ENCODE peak calls at places on chromosomes 16 and 17, in four cellular contexts. C is A549, H is HepG2, N is K562. B is an unnamed sample.
A peak's percentile ranks its signal among the peaks of the same experiment; 100 is the strongest.

GRCh38 chr17:320139-320538 is 32.5 kb downstream of the RPH3AL start:
- DNase-seq in C (no peak), H (no peak), N (no peak), B (no peak)

GRCh38 chr16:67961551-67961957 is 6.9 kb downstream of the SLC12A4 start:
- DNase-seq in H (no peak), C (no peak), N (no peak), B (no peak)

GRCh38 chr16:28555593-28555992 is 1.9 kb downstream of the SGF29 start:
- DNase-seq in H (no peak), C (no peak), N (no peak), B (no peak)

GRCh38 chr16:65961491-65962143 is 404.9 kb upstream of the CDH5 start:
- DNase-seq in N (no peak), C (no peak), H (no peak), B (no peak)

GRCh38 chr17:27840688-27841087 is 40.4 kb upstream of the NOS2 start:
- DNase-seq in H (no peak), C (no peak), N (no peak), B (no peak)

GRCh38 chr17:1485748-1486376 is 6.6 kb downstream of the MYO1C start:
- DNase-seq in H (no peak), C (peak; percentile 76), N (peak; percentile 66), B (no peak)

GRCh38 chr17:77354721-77355455 is 214.1 kb downstream of the SEC14L1 start:
- DNase-seq in N (no peak), C (peak; percentile 66), H (peak; percentile 93), B (no peak)

GRCh38 chr17:73748521-73748920 is 104.3 kb upstream of the SDK2 start:
- DNase-seq in H (no peak), C (no peak), N (no peak), B (no peak)

GRCh38 chr16:30110661-30111060 is 2.7 kb downstream of the GDPD3 start:
- DNase-seq in H (no peak), C (no peak), N (no peak), B (no peak)

GRCh38 chr16:58028541-58029070 is 3.1 kb downstream of the MMP15 start:
- DNase-seq in C (no peak), H (no peak), N (no peak), B (no peak)

GRCh38 chr17:1485311-1485747 is 7.2 kb downstream of the MYO1C start:
- DNase-seq in N (peak; percentile 34), C (peak; percentile 48), H (peak; percentile 12), B (no peak)

GRCh38 chr16:75229172-75230031 is 10.6 kb downstream of the CTRB1 start:
- DNase-seq in C (no peak), N (no peak), H (no peak), B (no peak)

GRCh38 chr16:87076950-87077749 is 240.0 kb downstream of the C16orf95 start:
- DNase-seq in N (peak; percentile 53), C (peak; percentile 26), H (peak; percentile 63), B (peak; percentile 65)

GRCh38 chr17:80793851-80794267 is 197.8 kb upstream of the CHMP6 start:
- DNase-seq in N (no peak), C (no peak), H (no peak), B (no peak)

GRCh38 chr17:21288581-21289017 is 4.1 kb downstream of the MAP2K3 start:
- DNase-seq in C (no peak), H (no peak), N (no peak), B (no peak)

GRCh38 chr17:40311575-40311974 is 2.6 kb downstream of the RARA start:
- DNase-seq in N (no peak), H (no peak), C (no peak), B (no peak)

GRCh38 chr17:10429416-10430045 is 7.8 kb upstream of the MYH8 start:
- DNase-seq in C (no peak), H (no peak), N (no peak), B (no peak)

GRCh38 chr17:17493249-17493985 is 2.8 kb downstream of the RASD1 start:
- DNase-seq in N (no peak), C (no peak), H (no peak), B (peak; percentile 54)

GRCh38 chr16:87855852-87856715 is 13.2 kb downstream of the SLC7A5 start:
- DNase-seq in N (no peak), C (no peak), H (peak; percentile 83), B (no peak)

GRCh38 chr16:57882797-57883196 is 80.5 kb upstream of the KIFC3 start:
- DNase-seq in C (no peak), H (no peak), N (no peak), B (no peak)

GRCh38 chr17:55117063-55117611 is 147.6 kb upstream of the HLF start:
- DNase-seq in C (no peak), N (no peak), H (no peak), B (no peak)

GRCh38 chr17:73998246-73999220 is 204.9 kb upstream of the RPL38 start:
- DNase-seq in N (peak; percentile 84), H (peak; percentile 44), C (peak; percentile 85), B (peak; percentile 39)

GRCh38 chr16:86044881-86045600 is 146.1 kb downstream of the IRF8 start:
- DNase-seq in N (no peak), H (no peak), C (no peak), B (no peak)

GRCh38 chr16:4207229-4207628 is 34.7 kb downstream of the SRL start:
- DNase-seq in C (no peak), H (no peak), N (no peak), B (no peak)

GRCh38 chr16:65908568-65908967 is 457.9 kb upstream of the CDH5 start:
- DNase-seq in C (no peak), N (peak; percentile 19), H (no peak), B (no peak)

GRCh38 chr17:64653985-64654355 is 8.1 kb downstream of the SMURF2 start:
- DNase-seq in N (no peak), H (no peak), C (no peak), B (no peak)

GRCh38 chr17:13435230-13435629 is 166.5 kb downstream of the HS3ST3A1 start:
- DNase-seq in H (no peak), N (no peak), C (no peak), B (no peak)

GRCh38 chr17:79036609-79037008 is 12.6 kb downstream of the C1QTNF1 start:
- DNase-seq in N (peak; percentile 5), C (peak; percentile 87), H (no peak), B (no peak)

GRCh38 chr17:63116228-63116627 is 150.2 kb downstream of the TANC2 start:
- DNase-seq in H (peak; percentile 13), C (peak; percentile 38), N (peak; percentile 6), B (no peak)

GRCh38 chr17:7850118-7850504 is 4.8 kb upstream of the TMEM88 start:
- DNase-seq in N (no peak), C (no peak), H (no peak), B (no peak)

GRCh38 chr17:7848665-7849184 is 6.1 kb upstream of the TMEM88 start:
- DNase-seq in H (no peak), N (no peak), C (no peak), B (no peak)

GRCh38 chr17:7850970-7851437 is 3.9 kb upstream of the TMEM88 start:
- DNase-seq in C (no peak), N (no peak), H (no peak), B (no peak)

GRCh38 chr17:7848131-7848579 is 6.7 kb upstream of the TMEM88 start:
- DNase-seq in C (no peak), N (no peak), H (no peak), B (no peak)

DNA sequence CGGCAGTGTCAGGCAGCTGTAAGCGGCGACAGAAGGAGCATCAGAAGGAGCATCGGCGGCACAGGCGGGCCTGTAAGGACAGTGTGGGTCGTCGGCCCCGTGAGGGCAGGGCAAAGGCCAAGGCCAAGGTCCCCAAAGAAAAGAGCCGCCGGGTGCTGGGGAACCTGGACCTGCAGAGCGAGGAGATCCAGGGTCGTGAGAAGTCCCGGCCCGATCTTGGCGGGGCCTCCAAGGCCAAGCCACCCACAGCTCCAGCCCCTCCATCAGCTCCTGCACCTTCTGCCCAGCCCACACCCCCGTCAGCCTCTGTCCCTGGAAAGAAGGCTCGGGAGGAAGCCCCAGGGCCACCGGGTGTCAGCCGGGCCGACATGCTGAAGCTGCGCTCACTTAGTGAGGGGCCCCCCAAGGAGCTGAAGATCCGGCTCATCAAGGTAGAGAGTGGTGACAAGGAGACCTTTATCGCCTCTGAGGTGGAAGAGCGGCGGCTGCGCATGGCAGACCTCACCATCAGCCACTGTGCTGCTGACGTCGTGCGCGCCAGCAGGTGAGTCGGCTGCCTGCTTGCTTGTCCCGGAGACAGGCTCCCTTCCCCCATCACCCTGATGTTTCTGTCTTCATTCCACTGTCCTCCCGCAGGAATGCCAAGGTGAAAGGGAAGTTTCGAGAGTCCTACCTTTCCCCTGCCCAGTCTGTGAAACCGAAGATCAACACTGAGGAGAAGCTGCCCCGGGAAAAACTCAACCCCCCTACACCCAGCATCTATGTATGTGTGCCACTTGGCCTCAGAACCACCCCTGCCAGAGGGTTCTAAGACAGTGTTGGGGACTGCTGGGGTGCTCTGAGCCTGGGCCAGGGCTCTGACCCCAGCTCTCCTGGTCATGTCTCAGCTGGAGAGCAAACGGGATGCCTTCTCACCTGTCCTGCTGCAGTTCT is 5.4 kb upstream of the TMEM88 start:
- DNase-seq in C (no peak), N (no peak), H (no peak), B (no peak)
- H3K4me2 ChIP-seq in C (no peak overlapping the region), N (no peak overlapping the region), H (no peak overlapping the region), B (no peak overlapping the region)

GRCh38 chr17:35793257-35793656 is 2.2 kb downstream of the MMP28 start:
- DNase-seq in C (no peak), N (peak; percentile 4), H (no peak), B (no peak)

GRCh38 chr17:35797370-35797769 is 1.9 kb upstream of the MMP28 start:
- DNase-seq in H (no peak), N (no peak), C (no peak), B (no peak)

GRCh38 chr17:35796942-35797341 is 1.5 kb upstream of the MMP28 start:
- DNase-seq in N (no peak), H (no peak), C (no peak), B (no peak)

GRCh38 chr17:35795871-35796265 is 427 bp upstream of the MMP28 start:
- DNase-seq in H (no peak), C (no peak), N (no peak), B (no peak)

GRCh38 chr17:35795007-35795870 is at the start of gene MMP28:
- DNase-seq in C (peak; percentile 70), H (no peak), N (peak; percentile 74), B (no peak)
- TF ChIP-seq PHF8 in C (no peak), H (no peak), N (no peak), B (no peak)

GRCh38 chr16:82629441-82630027 is 2.8 kb downstream of the CDH13 start:
- DNase-seq in C (no peak), H (no peak), N (no peak), B (no peak)

GRCh38 chr16:82630688-82631087 is 3.9 kb downstream of the CDH13 start:
- DNase-seq in C (no peak), N (no peak), H (no peak), B (no peak)

GRCh38 chr16:82630219-82630618 is 3.5 kb downstream of the CDH13 start:
- DNase-seq in C (no peak), N (no peak), H (no peak), B (no peak)

GRCh38 chr16:82633964-82634600 is 7.3 kb downstream of the CDH13 start:
- DNase-seq in H (no peak), C (no peak), N (no peak), B (no peak)

GRCh38 chr16:82631701-82632685 is 5.2 kb downstream of the CDH13 start:
- DNase-seq in H (no peak), N (peak; percentile 39), C (no peak), B (no peak)
- TF ChIP-seq RAD21 in H (no peak), N (no peak), C (no peak), B (peak; percentile 60)

DNA sequence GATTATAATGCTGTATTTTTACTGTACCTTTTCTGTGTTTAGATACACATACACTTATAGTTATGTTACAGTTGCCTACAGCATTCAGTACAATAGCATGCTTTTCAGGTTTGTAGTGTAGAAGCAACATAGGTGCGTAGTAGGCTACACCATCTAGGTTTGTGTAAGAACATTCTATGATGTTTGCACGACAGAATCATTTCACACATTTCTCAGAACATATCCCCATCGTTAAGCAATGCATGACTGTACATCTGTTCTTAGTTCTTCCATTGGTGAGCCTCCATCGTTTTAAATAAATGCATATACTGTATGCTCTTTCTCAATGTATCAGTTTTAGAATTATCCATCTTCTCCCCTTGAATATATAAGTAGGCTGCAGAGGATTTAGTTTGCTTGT is 122.6 kb downstream of the PITPNC1 start:
- DNase-seq in N (no peak), H (no peak), C (no peak), B (no peak)
- H3K4me2 ChIP-seq in N (no peak overlapping the region), H (no peak overlapping the region), C (no peak overlapping the region), B (no peak overlapping the region)

B was measured in H1.